ENCODE peak calls at places on chromosomes 5 and 9, in seven cellular contexts. I is AG09319; G is RCC 7860; S is CD4-positive, alpha-beta memory T cell; D is adrenal gland; E is ovary; U is NK-92 treated with Interleukin-12 subunit alpha and Interleukin-12 subunit beta, amount 100 ng/mL, for 24 hours. W is an unnamed sample.

GRCh38 chr9:25449503-25449902 is 228.7 kb downstream of the TUSC1 start:
- DNase-seq in I (no peak), G (no peak), S (no peak), D (no peak), E (no peak), U (no peak), W (no peak)

GRCh38 chr9:20606637-20607036 is 15.7 kb downstream of the MLLT3 start:
- DNase-seq in I (no peak), G (no peak), S (no peak), D (no peak), E (peak), U (no peak), W (peak)

GRCh38 chr9:108673386-108673785 is 182.4 kb downstream of the ACTL7B start:
- DNase-seq in I (no peak), G (peak), S (no peak), D (no peak), E (no peak), U (no peak), W (no peak)

GRCh38 chr5:143673676-143674468 is 138.1 kb upstream of the HMHB1 start:
- DNase-seq in I (no peak), G (no peak), S (no peak), D (no peak), E (no peak), U (no peak), W (no peak)

GRCh38 chr5:123215929-123216702 is 127.1 kb downstream of the PRDM6 start:
- DNase-seq in I (no peak), G (no peak), S (no peak), D (no peak), E (no peak), U (no peak), W (no peak)

GRCh38 chr9:15354713-15355112 is 47.7 kb upstream of the TTC39B start:
- DNase-seq in I (no peak), G (no peak), S (peak), D (no peak), E (no peak), U (no peak), W (no peak)

GRCh38 chr5:174246743-174247142 is 201.2 kb downstream of the NSG2 start:
- DNase-seq in I (no peak), G (no peak), S (no peak), D (no peak), E (no peak), U (no peak), W (no peak)

GRCh38 chr5:96683392-96683791 is 21.2 kb downstream of the CAST start:
- DNase-seq in I (no peak), G (no peak), S (no peak), D (no peak), E (no peak), U (no peak), W (no peak)

GRCh38 chr5:62592558-62592957 is 13.9 kb downstream of the LRRC70 start:
- DNase-seq in I (no peak), G (no peak), S (no peak), D (no peak), E (no peak), U (no peak), W (no peak)

GRCh38 chr9:109520475-109521132 is 22.5 kb upstream of the PTPN3 start:
- DNase-seq in I (peak), G (peak), S (no peak), D (peak), E (peak), U (peak), W (peak)

GRCh38 chr5:14946813-14947640 is 75.4 kb upstream of the ANKH start:
- DNase-seq in I (no peak), G (no peak), S (peak), D (no peak), E (no peak), U (no peak), W (no peak)

GRCh38 chr9:81848472-81848871 is 79.8 kb upstream of the SPATA31D4 start:
- DNase-seq in I (no peak), G (peak), S (no peak), D (no peak), E (no peak), U (no peak), W (no peak)

GRCh38 chr5:136106351-136106750 is 26.3 kb upstream of the SMAD5 start:
- DNase-seq in I (no peak), G (no peak), S (no peak), D (no peak), E (no peak), U (no peak), W (no peak)

GRCh38 chr5:95734916-95735315 is 3.8 kb downstream of the RHOBTB3 start:
- DNase-seq in I (no peak), G (no peak), S (no peak), D (no peak), E (peak), U (no peak), W (no peak)

GRCh38 chr9:81052846-81053245 is 636.5 kb downstream of the TLE1 start:
- DNase-seq in I (no peak), G (no peak), S (no peak), D (no peak), E (no peak), U (no peak), W (no peak)

GRCh38 chr9:82526629-82527028 is 536.3 kb downstream of the RASEF start:
- DNase-seq in I (no peak), G (no peak), S (no peak), D (no peak), E (no peak), U (no peak), W (no peak)

GRCh38 chr5:132224721-132225120 is 2.9 kb downstream of the P4HA2 start:
- DNase-seq in I (peak), G (no peak), S (no peak), D (no peak), E (no peak), U (no peak), W (no peak)

GRCh38 chr5:78886650-78887230 is 98.4 kb downstream of the ARSB start:
- DNase-seq in I (no peak), G (no peak), S (peak), D (no peak), E (no peak), U (no peak), W (no peak)

GRCh38 chr5:18113724-18114123 is 479.5 kb downstream of the TAF11L14 start:
- DNase-seq in I (no peak), G (no peak), S (no peak), D (no peak), E (no peak), U (no peak), W (no peak)

GRCh38 chr5:130138406-130139060 is 234.3 kb downstream of the CHSY3 start:
- DNase-seq in I (no peak), G (no peak), S (no peak), D (no peak), E (no peak), U (no peak), W (no peak)

GRCh38 chr9:3292311-3292710 is 233.5 kb downstream of the RFX3 start:
- DNase-seq in I (no peak), G (no peak), S (no peak), D (no peak), E (no peak), U (no peak), W (no peak)

GRCh38 chr5:78566747-78567449 is 81.7 kb downstream of the LHFPL2 start:
- DNase-seq in I (no peak), G (no peak), S (no peak), D (no peak), E (no peak), U (no peak), W (no peak)

GRCh38 chr9:121884057-121884512 is 209.0 kb downstream of the TTLL11 start:
- DNase-seq in I (no peak), G (peak), S (no peak), D (no peak), E (no peak), U (no peak), W (no peak)

GRCh38 chr5:13339022-13339421 is 605.5 kb downstream of the DNAH5 start:
- DNase-seq in I (no peak), G (no peak), S (no peak), D (no peak), E (no peak), U (no peak), W (no peak)

GRCh38 chr9:133658442-133659431 is 22.6 kb downstream of the DBH start:
- DNase-seq in I (no peak), G (peak), S (no peak), D (peak), E (peak), U (no peak), W (peak)

GRCh38 chr5:113806250-113806649 is 292.8 kb downstream of the YTHDC2 start:
- DNase-seq in I (no peak), G (no peak), S (no peak), D (no peak), E (no peak), U (no peak), W (no peak)

GRCh38 chr9:84781431-84781830 is 111.9 kb downstream of the NTRK2 start:
- DNase-seq in I (no peak), G (no peak), S (peak), D (no peak), E (peak), U (no peak), W (no peak)

GRCh38 chr5:1020461-1020961 is 11.9 kb downstream of the NKD2 start:
- DNase-seq in I (no peak), G (no peak), S (no peak), D (no peak), E (no peak), U (no peak), W (peak)

GRCh38 chr5:173663810-173664526 is 47.5 kb upstream of the BOD1 start:
- DNase-seq in I (no peak), G (no peak), S (no peak), D (no peak), E (no peak), U (no peak), W (peak)